ENCODE peak calls at places on chromosomes 5 and 9, in five cellular contexts. K, O, L, X and S are unnamed samples.

GRCh38 chr5:111223086-111223789 is 946 bp upstream of the CAMK4 start:
- DNase-seq in K (peak; percentile 4), O (no peak), L (peak; percentile 31), X (peak; percentile 23), S (no peak)

GRCh38 chr5:167081561-167081960 is 1209.9 kb upstream of the WWC1 start:
- DNase-seq in K (no peak), O (no peak), L (no peak), X (no peak), S (no peak)

GRCh38 chr9:28155067-28155466 is 581.8 kb upstream of the C9orf72 start:
- DNase-seq in K (no peak), O (no peak), L (no peak), X (no peak), S (no peak)

GRCh38 chr5:1553642-1554409 is 30.1 kb upstream of the LPCAT1 start:
- DNase-seq in K (no peak), O (no peak), L (no peak), X (no peak), S (no peak)

GRCh38 chr9:11868795-11869194 is 824.4 kb upstream of the TYRP1 start:
- DNase-seq in K (no peak), O (no peak), L (no peak), X (no peak), S (no peak)

GRCh38 chr5:95471922-95472321 is 80.8 kb downstream of the FAM81B start:
- DNase-seq in K (peak; percentile 68), O (peak; percentile 56), L (no peak), X (peak; percentile 44), S (no peak)

GRCh38 chr5:15992918-15993317 is 186.7 kb downstream of the MARCHF11 start:
- DNase-seq in K (peak; percentile 72), O (peak; percentile 94), L (no peak), X (peak; percentile 55), S (no peak)

GRCh38 chr5:154366353-154366752 is 79.4 kb upstream of the SAP30L start:
- DNase-seq in K (peak; percentile 56), O (peak; percentile 58), L (no peak), X (peak; percentile 56), S (no peak)

GRCh38 chr5:181189962-181190710 is 14.9 kb downstream of the TRIM7 start:
- DNase-seq in K (no peak), O (peak; percentile 46), L (peak; percentile 39), X (peak; percentile 37), S (peak; percentile 22)

GRCh38 chr5:122007445-122008010 is 45.8 kb downstream of the SRFBP1 start:
- DNase-seq in K (no peak), O (no peak), L (no peak), X (no peak), S (no peak)